ENCODE peak calls at places on chromosomes 13 and 19, in five cellular contexts. One of them, this sample, is unnamed.

GRCh38 chr19:51026554-51026831 is at the start of gene KLK11:
- DNase-seq in HL-60: no peak
- DNase-seq in Panc1: no peak
- DNase-seq in HepG2: no peak
- DNase-seq in breast epithelium: no peak
- DNase-seq in this sample: no peak

GRCh38 chr19:33804021-33804799 is 7.5 kb downstream of the KCTD15 start:
- DNase-seq in HL-60: no peak
- DNase-seq in Panc1: no peak
- DNase-seq in HepG2: peak
- DNase-seq in breast epithelium: peak
- DNase-seq in this sample: no peak

GRCh38 chr19:38003427-38004099 is 96.6 kb downstream of the SIPA1L3 start:
- DNase-seq in HL-60: no peak
- DNase-seq in Panc1: no peak
- DNase-seq in HepG2: no peak
- DNase-seq in breast epithelium: peak
- DNase-seq in this sample: peak

GRCh38 chr13:113656015-113656588 is 1.9 kb downstream of the ATP4B start:
- DNase-seq in HL-60: no peak
- DNase-seq in Panc1: no peak
- DNase-seq in HepG2: no peak
- DNase-seq in breast epithelium: no peak
- DNase-seq in this sample: peak

GRCh38 chr13:40149611-40150283 is 494.3 kb downstream of the COG6 start:
- DNase-seq in HL-60: no peak
- DNase-seq in Panc1: no peak
- DNase-seq in HepG2: no peak
- DNase-seq in breast epithelium: no peak
- DNase-seq in this sample: no peak

GRCh38 chr19:50673118-50673517 is 23.9 kb downstream of the C19orf81 start:
- DNase-seq in HL-60: no peak
- DNase-seq in Panc1: no peak
- DNase-seq in HepG2: no peak
- DNase-seq in breast epithelium: no peak
- DNase-seq in this sample: no peak

GRCh38 chr13:34695063-34695462 is 247.0 kb upstream of the NBEA start:
- DNase-seq in HL-60: no peak
- DNase-seq in Panc1: no peak
- DNase-seq in HepG2: no peak
- DNase-seq in breast epithelium: no peak
- DNase-seq in this sample: no peak

GRCh38 chr19:17125728-17126677 is 50.4 kb downstream of the MYO9B start:
- DNase-seq in HL-60: peak
- DNase-seq in Panc1: no peak
- DNase-seq in HepG2: no peak
- DNase-seq in breast epithelium: peak
- DNase-seq in this sample: peak

GRCh38 chr13:59445812-59446211 is 717.9 kb downstream of the DIAPH3 start:
- DNase-seq in HL-60: no peak
- DNase-seq in Panc1: no peak
- DNase-seq in HepG2: no peak
- DNase-seq in breast epithelium: no peak
- DNase-seq in this sample: no peak

GRCh38 chr19:2618611-2619010 is 83.9 kb downstream of the GNG7 start:
- DNase-seq in HL-60: peak
- DNase-seq in Panc1: no peak
- DNase-seq in HepG2: no peak
- DNase-seq in breast epithelium: peak
- DNase-seq in this sample: peak

GRCh38 chr13:101305981-101306411 is 110.3 kb downstream of the NALCN start:
- DNase-seq in HL-60: no peak
- DNase-seq in Panc1: no peak
- DNase-seq in HepG2: no peak
- DNase-seq in breast epithelium: no peak
- DNase-seq in this sample: no peak

GRCh38 chr19:48715681-48716171 is 3.8 kb downstream of the MAMSTR start:
- DNase-seq in HL-60: no peak
- DNase-seq in Panc1: no peak
- DNase-seq in HepG2: no peak
- DNase-seq in breast epithelium: no peak
- DNase-seq in this sample: no peak

GRCh38 chr13:30418075-30418715 is 4.1 kb upstream of the UBE2L5 start:
- DNase-seq in HL-60: no peak
- DNase-seq in Panc1: no peak
- DNase-seq in HepG2: no peak
- DNase-seq in breast epithelium: no peak
- DNase-seq in this sample: no peak

GRCh38 chr19:34598217-34599155 is 78.5 kb downstream of the SCGB2B2 start:
- DNase-seq in HL-60: no peak
- DNase-seq in Panc1: no peak
- DNase-seq in HepG2: no peak
- DNase-seq in breast epithelium: no peak
- DNase-seq in this sample: no peak

GRCh38 chr13:81293594-81294164 is 952.8 kb upstream of the SPRY2 start:
- DNase-seq in HL-60: no peak
- DNase-seq in Panc1: no peak
- DNase-seq in HepG2: no peak
- DNase-seq in breast epithelium: no peak
- DNase-seq in this sample: no peak

GRCh38 chr19:48841047-48841446 is 4.8 kb upstream of the HSD17B14 start:
- DNase-seq in HL-60: no peak
- DNase-seq in Panc1: no peak
- DNase-seq in HepG2: no peak
- DNase-seq in breast epithelium: no peak
- DNase-seq in this sample: no peak

GRCh38 chr19:55253842-55254624 is 4.8 kb downstream of the PPP6R1 start:
- DNase-seq in HL-60: peak
- DNase-seq in Panc1: no peak
- DNase-seq in HepG2: no peak
- DNase-seq in breast epithelium: no peak
- DNase-seq in this sample: peak

GRCh38 chr13:50393641-50394040 is 378.4 kb downstream of the KCNRG start:
- DNase-seq in HL-60: no peak
- DNase-seq in Panc1: no peak
- DNase-seq in HepG2: no peak
- DNase-seq in breast epithelium: no peak
- DNase-seq in this sample: no peak

GRCh38 chr13:98307744-98308524 is 130.9 kb upstream of the RNF113B start:
- DNase-seq in HL-60: no peak
- DNase-seq in Panc1: no peak
- DNase-seq in HepG2: no peak
- DNase-seq in breast epithelium: no peak
- DNase-seq in this sample: no peak

GRCh38 chr19:58252102-58252685 is 23.5 kb downstream of the ZNF544 start:
- DNase-seq in HL-60: no peak
- DNase-seq in Panc1: no peak
- DNase-seq in HepG2: no peak
- DNase-seq in breast epithelium: no peak
- DNase-seq in this sample: no peak

GRCh38 chr19:10009714-10010224 is 535 bp downstream of the COL5A3 start:
- DNase-seq in HL-60: no peak
- DNase-seq in Panc1: no peak
- DNase-seq in HepG2: no peak
- DNase-seq in breast epithelium: no peak
- DNase-seq in this sample: no peak

GRCh38 chr13:85243831-85244230 is 555.4 kb downstream of the SLITRK6 start:
- DNase-seq in HL-60: no peak
- DNase-seq in Panc1: no peak
- DNase-seq in HepG2: no peak
- DNase-seq in breast epithelium: no peak
- DNase-seq in this sample: no peak

GRCh38 chr13:65336916-65337315 is 1893.2 kb downstream of the PCDH9 start:
- DNase-seq in HL-60: no peak
- DNase-seq in Panc1: no peak
- DNase-seq in HepG2: no peak
- DNase-seq in breast epithelium: no peak
- DNase-seq in this sample: no peak

GRCh38 chr13:30334663-30335386 is 27.5 kb upstream of the KATNAL1 start:
- DNase-seq in HL-60: peak
- DNase-seq in Panc1: no peak
- DNase-seq in HepG2: peak
- DNase-seq in breast epithelium: no peak
- DNase-seq in this sample: no peak

GRCh38 chr19:39059302-39059701 is 24.9 kb upstream of the ACP7 start:
- DNase-seq in HL-60: no peak
- DNase-seq in Panc1: no peak
- DNase-seq in HepG2: no peak
- DNase-seq in breast epithelium: no peak
- DNase-seq in this sample: no peak

GRCh38 chr19:10744222-10744847 is 26.5 kb downstream of the DNM2 start:
- DNase-seq in HL-60: no peak
- DNase-seq in Panc1: no peak
- DNase-seq in HepG2: no peak
- DNase-seq in breast epithelium: no peak
- DNase-seq in this sample: no peak

GRCh38 chr19:2081873-2082810 is 14.0 kb downstream of the MOB3A start:
- DNase-seq in HL-60: peak
- DNase-seq in Panc1: no peak
- DNase-seq in HepG2: no peak
- DNase-seq in breast epithelium: no peak
- DNase-seq in this sample: peak

GRCh38 chr19:843180-843835 is 2.5 kb downstream of the PRTN3 start:
- DNase-seq in HL-60: peak
- DNase-seq in Panc1: no peak
- DNase-seq in HepG2: no peak
- DNase-seq in breast epithelium: no peak
- DNase-seq in this sample: peak

DNA sequence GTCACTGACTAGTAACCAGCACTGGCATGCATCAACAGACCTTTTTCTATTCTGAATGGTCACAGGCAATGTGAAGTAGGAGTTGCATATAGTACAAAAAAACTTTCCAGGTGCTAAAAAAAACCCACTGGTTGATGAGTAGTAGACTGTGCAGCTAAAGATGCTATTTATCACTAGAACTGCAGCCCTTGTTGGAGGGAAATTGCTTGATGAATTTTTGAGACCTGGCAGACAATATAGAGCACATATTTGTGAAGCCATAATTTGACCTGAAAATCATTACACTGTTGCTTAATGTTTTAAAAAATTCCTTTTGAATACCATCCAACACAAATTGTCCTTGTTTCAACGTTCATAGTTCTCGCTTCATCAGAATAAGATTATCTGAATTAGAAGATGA is 441.0 kb downstream of the KLF12 start:
- DNase-seq in HL-60: no peak
- DNase-seq in Panc1: no peak
- DNase-seq in HepG2: no peak
- DNase-seq in breast epithelium: no peak
- DNase-seq in this sample: no peak
- H3K4me3 ChIP-seq in HL-60: no peak
- H3K4me3 ChIP-seq in Panc1: no peak
- H3K4me3 ChIP-seq in HepG2: no peak
- H3K4me3 ChIP-seq in breast epithelium: no peak
- H3K4me3 ChIP-seq in this sample: no peak

GRCh38 chr13:21061077-21061945 is at the start of gene LATS2:
- DNase-seq in HL-60: peak
- DNase-seq in Panc1: peak
- DNase-seq in HepG2: peak
- DNase-seq in breast epithelium: peak
- DNase-seq in this sample: peak
- TF ChIP-seq POLR2AphosphoS5 in HL-60: peak
- TF ChIP-seq POLR2AphosphoS5 in Panc1: peak
- TF ChIP-seq POLR2AphosphoS5 in HepG2: peak
- TF ChIP-seq POLR2AphosphoS5 in breast epithelium: peak
- TF ChIP-seq POLR2AphosphoS5 in this sample: peak

GRCh38 chr19:13847033-13847899 is 29.7 kb upstream of the NANOS3 start:
- DNase-seq in HL-60: peak
- DNase-seq in Panc1: no peak
- DNase-seq in HepG2: peak
- DNase-seq in breast epithelium: peak
- DNase-seq in this sample: peak

GRCh38 chr19:13849991-13850909 is 26.7 kb upstream of the NANOS3 start:
- DNase-seq in HL-60: peak
- DNase-seq in Panc1: no peak
- DNase-seq in HepG2: peak
- DNase-seq in breast epithelium: peak
- DNase-seq in this sample: peak

GRCh38 chr19:13847900-13848677 is 28.8 kb upstream of the NANOS3 start:
- DNase-seq in HL-60: no peak
- DNase-seq in Panc1: no peak
- DNase-seq in HepG2: no peak
- DNase-seq in breast epithelium: no peak
- DNase-seq in this sample: no peak

GRCh38 chr19:13849277-13849676 is 27.7 kb upstream of the NANOS3 start:
- DNase-seq in HL-60: no peak
- DNase-seq in Panc1: no peak
- DNase-seq in HepG2: no peak
- DNase-seq in breast epithelium: peak
- DNase-seq in this sample: no peak

GRCh38 chr19:13848811-13849241 is 28.1 kb upstream of the NANOS3 start:
- DNase-seq in HL-60: no peak
- DNase-seq in Panc1: no peak
- DNase-seq in HepG2: no peak
- DNase-seq in breast epithelium: no peak
- DNase-seq in this sample: no peak
- H3K27ac ChIP-seq in HL-60: peak
- H3K27ac ChIP-seq in Panc1: peak
- H3K27ac ChIP-seq in HepG2: peak
- H3K27ac ChIP-seq in breast epithelium: peak
- H3K27ac ChIP-seq in this sample: no peak

GRCh38 chr19:6719540-6719861 is 949 bp downstream of the C3 start:
- DNase-seq in HL-60: no peak
- DNase-seq in Panc1: no peak
- DNase-seq in HepG2: no peak
- DNase-seq in breast epithelium: no peak
- DNase-seq in this sample: no peak

GRCh38 chr19:6718111-6718740 is 2.2 kb downstream of the C3 start:
- DNase-seq in HL-60: no peak
- DNase-seq in Panc1: no peak
- DNase-seq in HepG2: no peak
- DNase-seq in breast epithelium: no peak
- DNase-seq in this sample: no peak

GRCh38 chr19:6717036-6717435 is 3.4 kb downstream of the C3 start:
- DNase-seq in HL-60: no peak
- DNase-seq in Panc1: no peak
- DNase-seq in HepG2: no peak
- DNase-seq in breast epithelium: no peak
- DNase-seq in this sample: no peak

GRCh38 chr19:6718741-6719539 is 1.5 kb downstream of the C3 start:
- DNase-seq in HL-60: no peak
- DNase-seq in Panc1: no peak
- DNase-seq in HepG2: peak
- DNase-seq in breast epithelium: no peak
- DNase-seq in this sample: no peak

DNA sequence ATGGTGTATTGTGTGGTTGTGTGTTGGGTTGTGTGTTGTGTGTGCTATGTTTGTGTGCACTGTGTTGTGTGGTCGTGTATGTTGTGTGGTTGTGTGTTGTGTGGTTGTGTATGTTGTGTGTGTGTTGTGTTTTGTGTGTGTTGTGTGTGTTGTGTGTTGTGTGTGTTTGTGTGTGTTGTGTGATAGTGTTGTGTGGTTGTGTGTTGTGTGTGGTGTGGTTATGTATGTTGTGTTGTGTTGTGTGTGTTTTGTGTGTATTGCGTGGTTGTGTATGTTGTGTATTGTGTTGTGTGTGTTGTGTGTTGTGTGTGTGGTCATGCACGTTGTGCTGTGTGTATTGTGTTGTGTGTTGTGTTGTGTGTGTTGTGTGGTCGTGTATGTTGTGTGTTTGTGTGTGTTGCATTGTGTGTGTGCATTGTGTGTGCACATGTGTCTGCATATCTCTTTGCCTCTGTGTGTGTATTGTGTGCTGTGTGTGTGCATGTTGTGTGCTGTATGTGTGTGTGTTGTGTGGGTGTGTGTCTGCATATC is 2.9 kb downstream of the C3 start:
- DNase-seq in HL-60: no peak
- DNase-seq in Panc1: no peak
- DNase-seq in HepG2: no peak
- DNase-seq in breast epithelium: no peak
- DNase-seq in this sample: no peak
- H3K4me3 ChIP-seq in HL-60: no peak
- H3K4me3 ChIP-seq in Panc1: no peak
- H3K4me3 ChIP-seq in HepG2: no peak
- H3K4me3 ChIP-seq in breast epithelium: no peak
- H3K4me3 ChIP-seq in this sample: no peak

This sample was measured in spleen.